ENCODE peak calls at places on chromosome 19, in ten cellular contexts. P is aorta; F is progenitor cell of endocrine pancreas; T is C1 segment of cervical spinal cord; H is cardiac muscle cell; M is HFF-Myc; C is stimulated activated CD4-positive, alpha-beta T cell treated with anti-CD3 and anti-CD28 coated beads, Interleukin-15, amount 100 ng/mL, for 1 hour; Z is A549; K is IMR-90; B is AG09309. J is an unnamed sample.

GRCh38 chr19:45468159-45468651 is 409 bp downstream of the FOSB start:
- DNase-seq in M (no peak), H (peak), P (peak), F (no peak), B (no peak), K (no peak), T (no peak), Z (no peak), C (no peak), J (no peak)

GRCh38 chr19:35561436-35561835 is 2.0 kb downstream of the ATP4A start:
- DNase-seq in C (no peak), H (no peak), P (no peak), T (no peak), F (no peak), K (no peak), M (no peak), B (no peak), Z (no peak), J (no peak)

GRCh38 chr19:46890423-46891170 is 29.8 kb downstream of the ARHGAP35 start:
- DNase-seq in K (peak), P (no peak), Z (peak), H (no peak), M (peak), T (no peak), C (no peak), F (no peak), B (peak), J (no peak)

GRCh38 chr19:53892981-53893325 is 11.0 kb downstream of the PRKCG start:
- DNase-seq in P (no peak), Z (no peak), M (no peak), T (no peak), K (no peak), C (no peak), B (no peak), F (no peak), H (no peak), J (no peak)

GRCh38 chr19:10988380-10988779 is 27.6 kb downstream of the SMARCA4 start:
- DNase-seq in M (no peak), B (no peak), K (no peak), H (no peak), C (no peak), F (no peak), T (no peak), P (no peak), Z (no peak), J (no peak)

GRCh38 chr19:56866563-56866962 is 26.0 kb upstream of the PEG3 start:
- DNase-seq in H (no peak), K (no peak), P (no peak), B (no peak), C (no peak), F (no peak), M (no peak), T (no peak), Z (no peak), J (no peak)

GRCh38 chr19:33098023-33098652 is 17.2 kb downstream of the GPATCH1 start:
- DNase-seq in Z (no peak), K (no peak), M (no peak), F (no peak), B (no peak), T (no peak), H (no peak), P (no peak), C (no peak), J (no peak)

GRCh38 chr19:14072535-14073231 is at the start of gene MISP3:
- DNase-seq in K (no peak), B (no peak), P (no peak), H (peak), Z (no peak), F (no peak), T (no peak), M (no peak), C (no peak), J (no peak)

GRCh38 chr19:55285225-55285890 is 1.6 kb downstream of the BRSK1 start:
- DNase-seq in K (no peak), T (no peak), Z (no peak), P (no peak), C (no peak), M (no peak), B (no peak), H (no peak), F (no peak), J (no peak)

GRCh38 chr19:20247016-20247683 is 80.1 kb downstream of the ZNF486 start:
- DNase-seq in Z (no peak), K (no peak), M (no peak), H (peak), T (no peak), P (no peak), F (peak), B (no peak), C (peak), J (no peak)

GRCh38 chr19:38583219-38583984 is 34.4 kb downstream of the MAP4K1 start:
- DNase-seq in F (no peak), H (no peak), C (no peak), M (no peak), Z (no peak), B (no peak), K (no peak), P (no peak), T (no peak), J (no peak)

GRCh38 chr19:54418030-54418929 is 3.0 kb downstream of the TTYH1 start:
- DNase-seq in P (no peak), T (no peak), M (no peak), F (no peak), H (no peak), B (no peak), Z (no peak), K (peak), C (no peak), J (no peak)

GRCh38 chr19:18995804-18996241 is 37.5 kb downstream of the SUGP2 start:
- DNase-seq in P (peak), H (peak), B (peak), K (peak), Z (peak), C (no peak), M (peak), F (no peak), T (peak), J (no peak)

GRCh38 chr19:10566658-10567410 is 1.0 kb upstream of the KRI1 start:
- DNase-seq in K (no peak), Z (no peak), P (peak), C (no peak), H (no peak), F (no peak), T (no peak), M (no peak), B (no peak), J (no peak)

GRCh38 chr19:30504272-30504671 is 132.1 kb downstream of the ZNF536 start:
- DNase-seq in H (no peak), F (no peak), Z (no peak), P (no peak), T (no peak), C (no peak), K (no peak), M (no peak), B (no peak), J (no peak)

GRCh38 chr19:1254530-1255185 is 6.3 kb downstream of the MIDN start:
- DNase-seq in C (no peak), H (no peak), T (no peak), Z (no peak), P (no peak), K (no peak), B (no peak), M (no peak), F (no peak), J (no peak)

GRCh38 chr19:2775556-2776430 is 7.3 kb downstream of the SGTA start:
- DNase-seq in K (peak), T (peak), H (no peak), F (no peak), Z (no peak), M (no peak), C (peak), B (no peak), P (peak), J (no peak)

GRCh38 chr19:45075215-45076028 is 856 bp downstream of the ZNF296 start:
- DNase-seq in B (no peak), F (no peak), C (no peak), M (no peak), Z (peak), T (peak), K (no peak), P (peak), H (peak), J (no peak)

GRCh38 chr19:40445945-40446784 is 2.0 kb upstream of the SERTAD3 start:
- DNase-seq in F (no peak), T (no peak), H (no peak), K (no peak), P (no peak), C (no peak), Z (no peak), M (no peak), B (no peak), J (no peak)

GRCh38 chr19:5308471-5309437 is 31.9 kb downstream of the PTPRS start:
- DNase-seq in P (peak), K (peak), M (no peak), F (no peak), Z (no peak), B (no peak), T (peak), H (no peak), C (no peak), J (no peak)

GRCh38 chr19:27966390-27966816 is 1246.5 kb downstream of the UQCRFS1 start:
- DNase-seq in F (no peak), T (no peak), Z (no peak), M (no peak), B (no peak), H (no peak), K (no peak), C (no peak), P (no peak), J (no peak)

GRCh38 chr19:40800997-40801377 is 2.0 kb downstream of the EGLN2 start:
- DNase-seq in T (no peak), M (no peak), H (no peak), B (no peak), Z (no peak), K (no peak), C (no peak), F (no peak), P (no peak), J (no peak)

J was measured in type B pancreatic cell.